ENCODE peak calls at places on chromosomes 1 and 21, in ten cellular contexts. B, J, I, M, K, G, P, X, U and A are unnamed samples.

GRCh38 chr1:35726814-35727433 is 8.2 kb upstream of the C1orf216 start:
- DNase-seq in B (peak; percentile 52), J (no peak), I (peak; percentile 41), M (peak; percentile 48), K (peak; percentile 54), G (no peak), P (peak; percentile 49), X (no peak), U (peak; percentile 69), A (no peak)

GRCh38 chr21:46078322-46078981 is 19.5 kb upstream of the COL6A2 start:
- DNase-seq in B (no peak), J (no peak), I (peak; percentile 5), M (peak; percentile 10), K (peak; percentile 15), G (no peak), P (peak; percentile 22), X (peak; percentile 91), U (no peak), A (peak; percentile 58)

GRCh38 chr1:18531503-18531845 is 50.7 kb downstream of the KLHDC7A start:
- DNase-seq in B (no peak), J (no peak), I (no peak), M (no peak), K (no peak), G (peak; percentile 18), P (no peak), X (no peak), U (peak; percentile 24), A (no peak)

GRCh38 chr1:1254667-1254998 is 8.1 kb upstream of the C1QTNF12 start:
- DNase-seq in B (no peak), J (no peak), I (no peak), M (no peak), K (no peak), G (no peak), P (no peak), X (no peak), U (no peak), A (no peak)

GRCh38 chr1:9317591-9318331 is 25.1 kb downstream of the SPSB1 start:
- DNase-seq in B (peak; percentile 45), J (no peak), I (peak; percentile 44), M (no peak), K (peak; percentile 80), G (peak; percentile 86), P (no peak), X (no peak), U (no peak), A (peak; percentile 90)

GRCh38 chr1:113401728-113402127 is 11.4 kb downstream of the MAGI3 start:
- DNase-seq in B (no peak), J (no peak), I (no peak), M (no peak), K (no peak), G (no peak), P (no peak), X (no peak), U (no peak), A (no peak)

GRCh38 chr1:100219879-100220278 is 29.8 kb downstream of the DBT start:
- DNase-seq in B (no peak), J (no peak), I (no peak), M (no peak), K (no peak), G (no peak), P (no peak), X (no peak), U (no peak), A (no peak)

GRCh38 chr1:207007352-207008033 is 25.1 kb downstream of the C1orf116 start:
- DNase-seq in B (peak; percentile 95), J (no peak), I (no peak), M (peak; percentile 23), K (no peak), G (no peak), P (peak; percentile 74), X (no peak), U (no peak), A (no peak)

GRCh38 chr1:110305875-110306420 is 33.2 kb upstream of the RBM15 start:
- DNase-seq in B (no peak), J (no peak), I (no peak), M (no peak), K (no peak), G (no peak), P (no peak), X (no peak), U (no peak), A (no peak)

GRCh38 chr1:36384542-36385409 is 948 bp downstream of the STK40 start:
- DNase-seq in B (peak; percentile 31), J (no peak), I (peak; percentile 84), M (peak; percentile 38), K (peak; percentile 72), G (peak; percentile 85), P (peak; percentile 92), X (no peak), U (peak; percentile 65), A (peak; percentile 82)

GRCh38 chr1:44239337-44239960 is 26.2 kb downstream of the DMAP1 start:
- DNase-seq in B (no peak), J (no peak), I (peak; percentile 35), M (peak; percentile 14), K (peak; percentile 42), G (no peak), P (no peak), X (no peak), U (peak; percentile 63), A (peak; percentile 83)

GRCh38 chr1:1596493-1597274 is 3.3 kb downstream of the FNDC10 start:
- DNase-seq in B (no peak), J (no peak), I (no peak), M (no peak), K (no peak), G (no peak), P (no peak), X (no peak), U (no peak), A (no peak)

DNA sequence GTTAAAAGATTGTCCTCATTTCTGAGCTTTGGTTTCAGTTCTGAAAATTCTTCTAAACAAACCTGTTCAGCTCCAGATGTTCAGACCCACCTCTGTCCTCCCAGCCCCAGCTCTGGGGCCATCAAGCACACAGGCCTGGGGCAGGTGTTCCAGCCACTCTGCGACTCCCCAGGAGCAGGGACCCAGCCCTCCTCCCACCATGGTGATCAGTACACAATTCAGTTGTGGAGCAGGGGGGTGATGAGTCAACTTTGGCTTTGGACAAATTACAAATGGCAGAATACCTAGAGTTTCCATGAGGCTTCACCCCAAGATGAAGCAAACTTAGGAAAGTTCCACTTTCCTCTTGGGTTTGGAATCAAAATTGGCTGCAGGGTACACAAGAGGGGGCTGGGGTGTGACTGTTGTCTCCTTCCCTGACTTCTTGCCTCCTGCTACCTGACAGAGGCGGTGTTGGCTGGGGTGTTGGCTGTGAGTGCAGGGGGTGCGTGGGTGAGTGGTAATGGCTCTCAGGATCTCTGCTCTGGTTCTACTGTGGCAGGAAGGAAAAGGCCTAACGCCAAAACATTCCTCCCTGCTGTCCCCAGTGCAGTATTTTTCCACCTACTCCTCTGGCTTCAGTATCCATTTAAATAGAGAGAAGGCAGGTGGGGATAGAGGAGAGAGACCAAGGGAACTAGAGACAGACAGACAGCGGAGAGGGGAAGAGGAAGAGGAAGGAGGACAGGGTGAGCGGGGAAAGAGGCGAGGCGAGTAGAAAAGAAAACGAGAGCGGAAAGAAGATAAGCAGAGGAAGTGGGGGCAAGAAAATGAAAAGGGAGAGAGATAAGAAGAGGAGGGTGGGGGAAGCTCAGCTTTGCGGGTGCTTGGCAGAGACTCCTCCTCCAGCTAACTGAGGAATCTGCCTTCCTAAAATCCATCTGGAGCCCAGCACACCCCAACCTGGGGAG is 20.6 kb upstream of the LRRN2 start:
- DNase-seq in B (no peak), J (no peak), I (no peak), M (no peak), K (no peak), G (no peak), P (no peak), X (no peak), U (no peak), A (no peak)
- TF ChIP-seq POLR2A in B (no peak), J (no peak), I (no peak), M (no peak), K (no peak), G (no peak), P (no peak), X (no peak), U (no peak), A (no peak)

DNA sequence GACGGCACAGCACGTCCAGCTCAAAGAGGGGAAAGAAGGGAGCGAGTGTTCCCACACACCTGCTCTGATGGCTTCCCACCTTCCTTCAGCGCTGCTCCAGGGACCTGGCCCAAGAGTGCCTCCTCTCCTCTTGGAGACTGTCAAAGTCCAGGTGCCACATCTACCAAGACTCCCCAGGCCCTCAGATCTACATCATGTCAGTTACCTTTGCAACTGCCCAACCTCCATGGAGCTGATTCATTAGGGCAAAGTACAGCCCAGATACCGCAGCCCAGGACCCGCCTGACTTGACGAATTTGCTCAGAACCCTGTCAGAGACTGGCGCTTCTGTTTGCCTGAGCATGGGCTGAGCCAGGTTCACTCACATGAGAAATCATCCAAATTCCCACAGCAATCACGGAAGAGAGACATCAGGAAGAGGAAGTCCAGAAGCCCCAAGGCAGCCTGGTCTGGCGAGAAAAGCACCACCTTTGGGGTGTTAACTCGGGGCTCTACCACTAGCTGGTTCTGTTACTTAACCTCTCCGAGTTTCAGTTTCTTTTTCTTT is at the start of gene SEC16B:
- DNase-seq in B (peak; percentile 80), J (no peak), I (peak; percentile 57), M (no peak), K (no peak), G (no peak), P (peak; percentile 80), X (no peak), U (no peak), A (no peak)
- H3K4me3 ChIP-seq in B (peak within 1 kb of the TSS; percentile 24), J (no peak within 1 kb of the TSS), I (peak within 1 kb of the TSS; percentile 33), M (no peak within 1 kb of the TSS), K (no peak within 1 kb of the TSS), G (no peak within 1 kb of the TSS), P (peak within 1 kb of the TSS; percentile 4), X (no peak within 1 kb of the TSS), U (no peak within 1 kb of the TSS), A (no peak within 1 kb of the TSS)

DNA sequence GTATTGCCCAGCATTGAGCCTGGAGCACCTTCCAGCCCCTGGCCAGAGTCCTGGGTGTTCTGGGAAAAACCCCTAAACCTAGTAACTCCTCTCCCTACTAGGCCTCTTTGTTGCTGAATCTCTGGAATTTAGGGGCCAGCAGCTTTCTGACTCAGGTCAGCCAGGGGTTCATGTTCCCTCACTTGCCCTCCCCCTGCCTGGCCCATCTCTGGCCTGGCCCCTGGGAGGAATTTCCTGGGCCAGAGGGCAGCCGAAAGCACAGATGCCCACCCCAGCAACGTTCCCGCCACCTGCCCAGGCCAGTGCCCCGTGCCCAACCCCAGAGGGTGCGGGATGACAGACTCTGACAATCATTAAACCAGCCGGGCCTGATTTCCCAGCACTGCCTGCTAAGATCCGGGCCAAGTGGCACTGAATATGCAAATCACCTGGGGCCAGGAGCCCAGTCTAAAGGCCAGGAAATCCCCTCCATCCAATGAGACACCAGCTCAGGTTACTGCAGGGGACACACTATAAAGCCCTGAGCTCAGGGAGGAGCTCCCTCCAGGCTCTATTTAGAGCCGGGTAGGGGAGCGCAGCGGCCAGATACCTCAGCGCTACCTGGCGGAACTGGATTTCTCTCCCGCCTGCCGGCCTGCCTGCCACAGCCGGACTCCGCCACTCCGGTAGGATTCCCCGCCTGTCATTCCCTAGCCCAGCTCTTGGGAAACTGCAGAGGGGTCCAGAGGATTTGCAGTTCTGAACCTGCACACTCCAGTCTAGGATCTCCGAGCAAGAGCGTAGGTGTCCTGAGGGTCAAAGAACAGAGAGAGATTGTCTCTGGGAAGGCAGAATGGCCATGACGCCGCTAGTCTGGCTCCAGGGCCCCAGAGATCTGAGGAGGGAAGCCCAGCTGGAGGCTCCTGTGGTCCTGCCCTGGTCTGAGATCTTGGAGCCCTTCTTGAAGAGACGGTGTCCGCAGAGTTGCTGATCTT is at the start of gene ELF3:
- DNase-seq in B (peak; percentile 100), J (peak; percentile 60), I (peak; percentile 92), M (no peak), K (no peak), G (no peak), P (peak; percentile 95), X (no peak), U (peak; percentile 89), A (no peak)
- TF ChIP-seq EP300 in B (peak; percentile 36), J (no peak), I (peak; percentile 21), M (no peak), K (no peak), G (no peak), P (no peak), X (no peak), U (no peak), A (no peak)

GRCh38 chr1:45686081-45687013 is at the start of gene GPBP1L1:
- DNase-seq in B (peak; percentile 96), J (peak; percentile 88), I (peak; percentile 99), M (peak; percentile 95), K (peak; percentile 98), G (peak; percentile 99), P (peak; percentile 98), X (peak; percentile 99), U (peak; percentile 98), A (peak; percentile 99)
- TF ChIP-seq POLR2A in B (peak; percentile 29), J (peak; percentile 85), I (peak; percentile 78), M (peak; percentile 9), K (peak; percentile 85), G (peak; percentile 52), P (no peak), X (peak; percentile 51), U (peak; percentile 59), A (peak; percentile 80)